ENCODE peak calls at places on chromosome 4, in six cellular contexts. H, R, U, S, O and D are unnamed samples.

GRCh38 chr4:119638359-119638758 is 9.8 kb upstream of the PDE5A start:
- DNase-seq in H (no peak), R (no peak), U (no peak), S (no peak), O (no peak), D (no peak)

GRCh38 chr4:153204247-153205027 is at the start of gene TRIM2:
- DNase-seq in H (peak; percentile 72), R (peak; percentile 74), U (no peak), S (no peak), O (no peak), D (peak; percentile 19)

GRCh38 chr4:2812985-2813384 is 20.1 kb downstream of the SH3BP2 start:
- DNase-seq in H (no peak), R (no peak), U (no peak), S (no peak), O (no peak), D (no peak)

GRCh38 chr4:46146993-46147392 is 23.1 kb upstream of the GABRG1 start:
- DNase-seq in H (no peak), R (no peak), U (no peak), S (no peak), O (no peak), D (no peak)

GRCh38 chr4:84952776-84953175 is 13.7 kb downstream of the WDFY3 start:
- DNase-seq in H (no peak), R (no peak), U (no peak), S (no peak), O (no peak), D (no peak)

GRCh38 chr4:4730214-4730613 is 129.3 kb upstream of the MSX1 start:
- DNase-seq in H (no peak), R (no peak), U (no peak), S (no peak), O (no peak), D (no peak)

GRCh38 chr4:1039493-1040343 is 28.3 kb downstream of the FGFRL1 start:
- DNase-seq in H (peak; percentile 85), R (peak; percentile 56), U (no peak), S (no peak), O (no peak), D (no peak)

GRCh38 chr4:133711817-133712216 is 489.8 kb downstream of the PABPC4L start:
- DNase-seq in H (no peak), R (no peak), U (no peak), S (no peak), O (no peak), D (no peak)

GRCh38 chr4:56752985-56753384 is 68.5 kb downstream of the SPINK2 start:
- DNase-seq in H (no peak), R (no peak), U (no peak), S (no peak), O (no peak), D (no peak)

DNA sequence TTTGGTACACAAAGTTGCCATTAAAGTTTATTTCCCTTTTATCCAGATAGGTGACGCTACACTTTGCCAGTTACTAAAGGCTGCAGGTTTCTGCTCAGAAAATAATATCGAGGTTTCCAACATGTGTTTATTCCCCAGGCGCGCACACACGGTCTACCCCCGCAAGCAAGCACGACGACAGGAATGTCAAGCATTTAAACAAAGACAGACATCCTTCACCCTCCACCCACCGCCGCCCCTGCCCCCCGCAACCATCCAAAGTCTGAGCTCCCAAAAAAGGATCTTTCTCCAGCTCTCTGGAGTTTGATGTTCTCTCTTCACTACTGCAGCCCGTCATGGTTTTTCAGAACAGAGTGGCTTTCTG is 1.3 kb upstream of the PCDH7 start:
- DNase-seq in H (no peak), R (no peak), U (no peak), S (no peak), O (no peak), D (peak; percentile 20)
- TF ChIP-seq CTCF in H (peak; percentile 13), R (no peak), U (peak; percentile 33), S (no peak), O (peak; percentile 28), D (no peak)

GRCh38 chr4:54843946-54844345 is 186.2 kb downstream of the KIT start:
- DNase-seq in H (no peak), R (no peak), U (no peak), S (no peak), O (no peak), D (no peak)

GRCh38 chr4:54843106-54843505 is 185.3 kb downstream of the KIT start:
- DNase-seq in H (no peak), R (no peak), U (no peak), S (no peak), O (no peak), D (no peak)

GRCh38 chr4:54840430-54840829 is 182.7 kb downstream of the KIT start:
- DNase-seq in H (no peak), R (no peak), U (no peak), S (no peak), O (no peak), D (no peak)

GRCh38 chr4:54842226-54843055 is 184.7 kb downstream of the KIT start:
- DNase-seq in H (no peak), R (no peak), U (no peak), S (no peak), O (no peak), D (no peak)

GRCh38 chr4:54840992-54841768 is 183.4 kb downstream of the KIT start:
- DNase-seq in H (no peak), R (no peak), U (no peak), S (no peak), O (no peak), D (no peak)
- TF ChIP-seq CTCF in H (peak; percentile 21), R (no peak), U (no peak), S (no peak), O (peak; percentile 18), D (no peak)

GRCh38 chr4:137861682-137862081 is 329.4 kb upstream of the PCDH18 start:
- DNase-seq in H (no peak), R (no peak), U (peak; percentile 0), S (peak; percentile 5), O (no peak), D (no peak)
- TF ChIP-seq CTCF in H (peak; percentile 52), R (no peak), U (peak; percentile 54), S (peak; percentile 7), O (no peak), D (peak; percentile 69)

GRCh38 chr4:73586040-73586439 is 34.2 kb downstream of the RASSF6 start:
- DNase-seq in H (no peak), R (no peak), U (no peak), S (no peak), O (no peak), D (no peak)

GRCh38 chr4:73585345-73585744 is 34.9 kb downstream of the RASSF6 start:
- DNase-seq in H (no peak), R (no peak), U (no peak), S (no peak), O (no peak), D (no peak)

GRCh38 chr4:73589261-73589847 is 30.9 kb downstream of the RASSF6 start:
- DNase-seq in H (no peak), R (no peak), U (peak; percentile 50), S (no peak), O (no peak), D (no peak)

GRCh38 chr4:73588613-73589012 is 31.6 kb downstream of the RASSF6 start:
- DNase-seq in H (no peak), R (no peak), U (no peak), S (no peak), O (no peak), D (no peak)

GRCh38 chr4:73583661-73584060 is 36.6 kb downstream of the RASSF6 start:
- DNase-seq in H (no peak), R (no peak), U (no peak), S (no peak), O (no peak), D (no peak)
- TF ChIP-seq CTCF in H (no peak), R (no peak), U (no peak), S (no peak), O (no peak), D (no peak)

DNA sequence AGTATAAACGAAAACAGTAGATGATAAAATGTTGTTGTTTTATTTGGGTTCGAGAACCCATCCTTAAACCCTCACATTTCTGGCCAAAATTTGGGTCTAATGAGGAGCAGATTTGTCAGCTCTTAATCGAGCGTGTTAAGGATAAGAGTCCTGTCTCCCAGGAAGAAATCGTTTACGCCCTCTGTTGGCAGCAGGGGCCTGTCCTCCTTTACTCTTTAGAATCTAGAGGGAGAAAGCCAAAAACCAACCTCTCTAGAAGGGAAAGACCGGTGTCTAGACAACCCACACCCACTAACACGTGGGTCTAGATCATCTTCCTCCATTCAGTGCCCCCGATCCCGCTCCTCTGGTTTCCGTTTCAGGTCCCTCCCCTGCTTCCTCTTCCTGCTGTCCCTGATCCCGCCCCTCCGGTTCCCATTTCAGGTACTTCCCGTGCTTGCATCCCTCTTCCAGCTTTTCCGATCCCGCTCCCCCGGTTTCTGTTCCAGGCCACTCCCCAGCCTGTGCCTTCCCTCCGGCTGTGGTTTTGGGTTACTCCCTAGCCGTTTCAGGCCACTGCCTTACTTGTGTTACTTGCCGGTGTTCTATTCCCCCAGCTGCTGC is 339.1 kb downstream of the PAPSS1 start:
- DNase-seq in H (no peak), R (peak; percentile 11), U (no peak), S (no peak), O (no peak), D (no peak)
- TF ChIP-seq CTCF in H (no peak), R (no peak), U (no peak), S (no peak), O (no peak), D (no peak)

DNA sequence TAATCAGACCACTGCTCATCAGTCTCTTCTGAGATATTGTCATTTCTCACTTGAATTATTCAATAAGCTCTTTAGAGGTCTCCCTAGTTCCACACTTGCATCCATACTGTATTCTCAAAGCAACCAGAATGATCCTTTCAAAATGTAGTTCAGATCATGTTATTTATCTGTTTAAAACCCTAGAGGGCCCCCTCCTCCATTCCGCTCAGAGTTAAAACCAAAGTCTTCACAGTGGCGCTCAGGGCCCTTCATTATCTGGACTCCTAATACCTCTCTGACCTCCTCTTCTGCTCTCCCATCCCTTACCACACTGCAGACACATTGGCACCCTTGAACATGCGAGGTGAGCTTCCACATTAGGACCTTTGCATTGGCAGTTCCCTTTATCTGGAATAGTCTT is 32.7 kb upstream of the HPGDS start:
- DNase-seq in H (no peak), R (no peak), U (no peak), S (no peak), O (no peak), D (no peak)
- TF ChIP-seq CTCF in H (no peak), R (no peak), U (no peak), S (no peak), O (no peak), D (no peak)

GRCh38 chr4:74134500-74134852 is 23.4 kb upstream of the MTHFD2L start:
- DNase-seq in H (no peak), R (no peak), U (no peak), S (no peak), O (no peak), D (no peak)
- TF ChIP-seq CTCF in H (no peak), R (no peak), U (no peak), S (no peak), O (no peak), D (no peak)

GRCh38 chr4:151859646-151860045 is 98.8 kb upstream of the GATB start:
- DNase-seq in H (no peak), R (no peak), U (no peak), S (no peak), O (no peak), D (no peak)

GRCh38 chr4:151854731-151855130 is 93.9 kb upstream of the GATB start:
- DNase-seq in H (no peak), R (no peak), U (peak; percentile 2), S (no peak), O (no peak), D (no peak)

GRCh38 chr4:151855747-151856146 is 94.9 kb upstream of the GATB start:
- DNase-seq in H (no peak), R (no peak), U (no peak), S (no peak), O (no peak), D (no peak)

GRCh38 chr4:151860561-151861093 is 99.8 kb upstream of the GATB start:
- DNase-seq in H (no peak), R (no peak), U (no peak), S (no peak), O (no peak), D (no peak)

GRCh38 chr4:151857368-151857767 is 96.6 kb upstream of the GATB start:
- DNase-seq in H (no peak), R (no peak), U (no peak), S (no peak), O (no peak), D (no peak)
- TF ChIP-seq CTCF in H (no peak), R (no peak), U (no peak), S (no peak), O (no peak), D (no peak)